ENCODE peak calls at places on chromosome 2, in nine cellular contexts. One of them, this sample, is unnamed.

GRCh38 chr2:182548031-182548950 is 121.5 kb upstream of the PDE1A start:
- DNase-seq in GM23248: peak; percentile 12
- DNase-seq in neural progenitor cell: no peak
- DNase-seq in OCI-LY7: no peak
- DNase-seq in GM23338: peak; percentile 15
- DNase-seq in HCT116: no peak
- DNase-seq in hepatocyte: no peak
- DNase-seq in SK-N-SH: no peak
- DNase-seq in MM.1S: no peak
- DNase-seq in this sample: no peak

GRCh38 chr2:46097714-46098480 is 199.3 kb upstream of the EPAS1 start:
- DNase-seq in GM23248: peak; percentile 97
- DNase-seq in neural progenitor cell: no peak
- DNase-seq in OCI-LY7: no peak
- DNase-seq in GM23338: no peak
- DNase-seq in HCT116: peak; percentile 24
- DNase-seq in hepatocyte: peak; percentile 81
- DNase-seq in SK-N-SH: no peak
- DNase-seq in MM.1S: no peak
- DNase-seq in this sample: peak; percentile 97

GRCh38 chr2:204886713-204887112 is 341.4 kb downstream of the PARD3B start:
- DNase-seq in GM23248: no peak
- DNase-seq in neural progenitor cell: no peak
- DNase-seq in OCI-LY7: no peak
- DNase-seq in GM23338: no peak
- DNase-seq in HCT116: no peak
- DNase-seq in hepatocyte: no peak
- DNase-seq in SK-N-SH: no peak
- DNase-seq in MM.1S: no peak
- DNase-seq in this sample: no peak

GRCh38 chr2:103151046-103151445 is 389.2 kb downstream of the TMEM182 start:
- DNase-seq in GM23248: no peak
- DNase-seq in neural progenitor cell: no peak
- DNase-seq in OCI-LY7: no peak
- DNase-seq in GM23338: no peak
- DNase-seq in HCT116: no peak
- DNase-seq in hepatocyte: no peak
- DNase-seq in SK-N-SH: no peak
- DNase-seq in MM.1S: peak; percentile 32
- DNase-seq in this sample: no peak

GRCh38 chr2:148674063-148675020 is 29.8 kb downstream of the EPC2 start:
- DNase-seq in GM23248: peak; percentile 12
- DNase-seq in neural progenitor cell: peak; percentile 62
- DNase-seq in OCI-LY7: peak; percentile 46
- DNase-seq in GM23338: peak; percentile 88
- DNase-seq in HCT116: peak; percentile 28
- DNase-seq in hepatocyte: peak; percentile 18
- DNase-seq in SK-N-SH: peak; percentile 27
- DNase-seq in MM.1S: peak; percentile 57
- DNase-seq in this sample: peak; percentile 58

GRCh38 chr2:72142743-72143440 is 4.8 kb downstream of the CYP26B1 start:
- DNase-seq in GM23248: peak; percentile 67
- DNase-seq in neural progenitor cell: peak; percentile 85
- DNase-seq in OCI-LY7: no peak
- DNase-seq in GM23338: peak; percentile 73
- DNase-seq in HCT116: no peak
- DNase-seq in hepatocyte: peak; percentile 86
- DNase-seq in SK-N-SH: peak; percentile 61
- DNase-seq in MM.1S: no peak
- DNase-seq in this sample: no peak

GRCh38 chr2:129877795-129878775 is 101.4 kb upstream of the RAB6C start:
- DNase-seq in GM23248: peak; percentile 68
- DNase-seq in neural progenitor cell: no peak
- DNase-seq in OCI-LY7: peak; percentile 11
- DNase-seq in GM23338: peak; percentile 69
- DNase-seq in HCT116: no peak
- DNase-seq in hepatocyte: peak; percentile 22
- DNase-seq in SK-N-SH: no peak
- DNase-seq in MM.1S: peak; percentile 13
- DNase-seq in this sample: no peak

GRCh38 chr2:229419158-229419557 is 148.1 kb upstream of the PID1 start:
- DNase-seq in GM23248: peak; percentile 7
- DNase-seq in neural progenitor cell: no peak
- DNase-seq in OCI-LY7: no peak
- DNase-seq in GM23338: no peak
- DNase-seq in HCT116: no peak
- DNase-seq in hepatocyte: no peak
- DNase-seq in SK-N-SH: peak; percentile 4
- DNase-seq in MM.1S: no peak
- DNase-seq in this sample: no peak

GRCh38 chr2:150486539-150487484 is 655 bp downstream of the RND3 start:
- DNase-seq in GM23248: peak; percentile 69
- DNase-seq in neural progenitor cell: peak; percentile 66
- DNase-seq in OCI-LY7: no peak
- DNase-seq in GM23338: peak; percentile 30
- DNase-seq in HCT116: no peak
- DNase-seq in hepatocyte: peak; percentile 51
- DNase-seq in SK-N-SH: peak; percentile 65
- DNase-seq in MM.1S: peak; percentile 44
- DNase-seq in this sample: peak; percentile 36

GRCh38 chr2:669323-669722 is 7.9 kb downstream of the TMEM18 start:
- DNase-seq in GM23248: peak; percentile 38
- DNase-seq in neural progenitor cell: no peak
- DNase-seq in OCI-LY7: no peak
- DNase-seq in GM23338: no peak
- DNase-seq in HCT116: no peak
- DNase-seq in hepatocyte: no peak
- DNase-seq in SK-N-SH: no peak
- DNase-seq in MM.1S: no peak
- DNase-seq in this sample: peak; percentile 55

GRCh38 chr2:25201265-25201664 is 32.9 kb upstream of the POMC start:
- DNase-seq in GM23248: peak; percentile 35
- DNase-seq in neural progenitor cell: peak; percentile 54
- DNase-seq in OCI-LY7: no peak
- DNase-seq in GM23338: peak; percentile 62
- DNase-seq in HCT116: peak; percentile 16
- DNase-seq in hepatocyte: no peak
- DNase-seq in SK-N-SH: no peak
- DNase-seq in MM.1S: no peak
- DNase-seq in this sample: peak; percentile 25

DNA sequence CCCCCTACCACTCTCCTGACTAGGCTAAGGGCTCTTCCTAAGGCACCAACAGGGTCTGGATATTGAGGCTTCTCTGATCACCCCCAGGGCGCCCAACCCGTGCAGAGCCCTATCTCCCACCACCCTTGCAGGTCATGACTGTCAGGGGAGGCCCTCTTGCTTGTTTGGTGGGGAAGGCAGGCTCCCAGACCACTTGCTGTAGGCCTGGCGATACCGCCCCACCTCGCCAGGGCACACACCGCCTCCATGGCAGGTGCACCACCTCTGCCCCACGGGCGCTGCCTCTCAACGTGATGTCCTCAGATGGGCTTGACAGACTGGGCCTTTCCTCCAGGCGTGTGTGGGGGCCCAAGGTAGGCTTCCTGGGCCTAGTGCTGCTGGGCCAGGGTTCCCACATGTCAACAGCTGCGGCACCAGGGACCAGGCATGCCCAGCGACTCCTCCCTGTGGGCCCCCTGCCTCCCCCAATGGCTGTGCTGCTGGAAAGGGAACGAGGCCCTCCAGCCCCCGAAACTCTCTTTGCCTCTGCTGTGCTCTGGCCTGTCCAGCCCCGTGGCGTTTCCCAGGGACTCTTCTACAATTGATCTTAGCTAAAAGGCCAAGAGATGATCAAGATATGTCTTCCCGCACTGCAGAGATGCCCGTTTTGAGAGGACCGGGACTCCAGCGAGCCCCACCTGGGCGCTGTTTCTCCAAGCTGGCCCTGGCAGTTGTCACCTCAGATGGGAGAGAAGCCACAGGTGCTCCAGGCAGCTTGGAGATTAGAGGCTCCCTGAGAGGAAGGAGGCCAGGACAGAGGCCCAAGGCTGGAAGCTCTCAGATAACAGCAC is 7.5 kb downstream of the NPPC start:
- DNase-seq in GM23248: no peak
- DNase-seq in neural progenitor cell: no peak
- DNase-seq in OCI-LY7: no peak
- DNase-seq in GM23338: no peak
- DNase-seq in HCT116: no peak
- DNase-seq in hepatocyte: no peak
- DNase-seq in SK-N-SH: no peak
- DNase-seq in MM.1S: no peak
- DNase-seq in this sample: no peak
- TF ChIP-seq EZH2phosphoT487 in GM23248: no peak
- TF ChIP-seq EZH2phosphoT487 in neural progenitor cell: no peak
- TF ChIP-seq EZH2phosphoT487 in OCI-LY7: no peak
- TF ChIP-seq EZH2phosphoT487 in GM23338: no peak
- TF ChIP-seq EZH2phosphoT487 in HCT116: no peak
- TF ChIP-seq EZH2phosphoT487 in hepatocyte: no peak
- TF ChIP-seq EZH2phosphoT487 in SK-N-SH: no peak
- TF ChIP-seq EZH2phosphoT487 in MM.1S: no peak
- TF ChIP-seq EZH2phosphoT487 in this sample: no peak

DNA sequence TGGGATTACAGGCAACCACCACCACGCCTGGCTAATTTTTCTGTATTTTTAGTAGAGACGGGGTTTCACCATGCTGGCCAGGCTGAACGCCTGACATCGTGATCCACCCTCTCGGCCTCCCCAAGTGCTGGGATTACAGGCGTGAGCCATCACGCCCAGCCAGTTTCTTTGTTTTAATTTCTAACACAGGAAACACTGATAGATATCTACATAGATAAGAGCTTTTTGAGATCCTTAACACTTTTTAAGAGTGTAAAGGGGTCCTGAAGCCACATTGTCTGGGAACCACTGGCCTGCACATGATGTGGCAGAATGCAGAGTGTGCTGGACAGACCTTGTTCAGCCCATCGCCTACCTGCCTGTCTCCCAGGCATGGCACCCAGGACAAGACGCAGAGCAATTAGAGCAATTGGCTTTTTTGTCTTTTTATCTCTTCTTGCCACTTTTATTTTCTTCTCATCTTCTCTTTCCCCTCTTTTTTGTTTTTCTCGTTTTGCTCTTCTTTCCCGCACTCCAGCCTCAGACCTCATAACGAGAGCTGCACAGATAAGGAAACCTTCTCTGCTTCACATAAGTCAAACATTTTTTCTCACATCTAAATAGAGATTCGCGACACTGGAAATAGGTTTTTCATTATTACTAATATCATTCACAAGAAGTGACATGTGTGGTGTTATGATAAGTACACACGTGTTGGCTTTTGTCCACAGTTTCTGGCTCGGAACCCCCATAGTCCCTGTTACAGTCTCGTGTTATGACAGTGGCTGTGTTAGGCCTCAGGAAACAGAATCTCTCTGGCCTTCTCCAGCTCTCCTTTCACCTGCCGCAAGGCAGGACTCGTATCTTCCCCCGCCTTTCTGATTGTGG is 25.2 kb upstream of the GPR55 start:
- DNase-seq in GM23248: no peak
- DNase-seq in neural progenitor cell: no peak
- DNase-seq in OCI-LY7: no peak
- DNase-seq in GM23338: no peak
- DNase-seq in HCT116: no peak
- DNase-seq in hepatocyte: no peak
- DNase-seq in SK-N-SH: no peak
- DNase-seq in MM.1S: no peak
- DNase-seq in this sample: no peak
- H3K4me3 ChIP-seq in GM23248: no peak overlapping the region
- H3K4me3 ChIP-seq in neural progenitor cell: no peak overlapping the region
- H3K4me3 ChIP-seq in OCI-LY7: no peak overlapping the region
- H3K4me3 ChIP-seq in GM23338: no peak overlapping the region
- H3K4me3 ChIP-seq in HCT116: no peak overlapping the region
- H3K4me3 ChIP-seq in hepatocyte: no peak overlapping the region
- H3K4me3 ChIP-seq in SK-N-SH: no peak overlapping the region
- H3K4me3 ChIP-seq in MM.1S: no peak overlapping the region
- H3K4me3 ChIP-seq in this sample: no peak overlapping the region

GRCh38 chr2:102147935-102148334 is 5.4 kb downstream of the IL1R1 start:
- DNase-seq in GM23248: peak; percentile 68
- DNase-seq in neural progenitor cell: no peak
- DNase-seq in OCI-LY7: no peak
- DNase-seq in GM23338: no peak
- DNase-seq in HCT116: no peak
- DNase-seq in hepatocyte: no peak
- DNase-seq in SK-N-SH: no peak
- DNase-seq in MM.1S: no peak
- DNase-seq in this sample: no peak
- TF ChIP-seq EZH2phosphoT487 in GM23248: no peak
- TF ChIP-seq EZH2phosphoT487 in neural progenitor cell: no peak
- TF ChIP-seq EZH2phosphoT487 in OCI-LY7: no peak
- TF ChIP-seq EZH2phosphoT487 in GM23338: no peak
- TF ChIP-seq EZH2phosphoT487 in HCT116: no peak
- TF ChIP-seq EZH2phosphoT487 in hepatocyte: no peak
- TF ChIP-seq EZH2phosphoT487 in SK-N-SH: no peak
- TF ChIP-seq EZH2phosphoT487 in MM.1S: no peak
- TF ChIP-seq EZH2phosphoT487 in this sample: no peak

DNA sequence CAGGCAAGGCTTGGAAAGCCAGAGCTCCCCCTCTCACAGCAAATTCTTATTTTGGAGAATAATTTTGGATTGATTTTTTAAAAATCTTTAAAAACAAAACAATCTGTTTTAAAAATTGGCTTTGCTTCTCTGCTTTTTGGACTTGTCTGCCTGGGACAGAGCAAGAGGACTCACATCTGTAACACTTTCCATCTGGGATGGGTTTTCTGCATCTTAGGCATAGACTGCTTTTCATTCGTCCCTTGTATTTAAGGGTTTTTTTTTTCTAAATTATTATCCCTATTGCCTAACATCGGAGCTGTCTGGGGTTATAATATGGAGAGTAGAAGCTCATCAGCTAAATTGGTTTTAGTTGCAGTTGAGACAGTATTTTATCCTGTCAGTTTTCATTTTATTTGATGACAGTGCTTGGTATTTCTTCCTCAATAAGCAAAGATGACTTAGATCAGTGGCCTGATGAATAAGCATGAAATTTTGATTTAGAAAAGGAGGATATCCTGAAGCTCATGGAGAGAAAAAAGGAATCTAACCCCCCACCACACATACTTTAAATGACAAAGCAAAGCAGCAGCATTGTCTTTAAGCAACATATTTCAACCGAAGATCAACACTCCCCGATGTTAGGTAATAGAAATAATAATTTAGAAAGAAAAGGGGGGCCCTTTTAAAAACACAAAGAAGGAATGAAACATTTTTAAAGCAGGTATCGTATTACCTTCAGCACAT is 2.2 kb upstream of the FZD7 start:
- DNase-seq in GM23248: peak; percentile 25
- DNase-seq in neural progenitor cell: no peak
- DNase-seq in OCI-LY7: no peak
- DNase-seq in GM23338: no peak
- DNase-seq in HCT116: no peak
- DNase-seq in hepatocyte: no peak
- DNase-seq in SK-N-SH: no peak
- DNase-seq in MM.1S: no peak
- DNase-seq in this sample: no peak
- H3K4me3 ChIP-seq in GM23248: no peak overlapping the region
- H3K4me3 ChIP-seq in neural progenitor cell: peak overlapping the region; percentile 93
- H3K4me3 ChIP-seq in OCI-LY7: no peak overlapping the region
- H3K4me3 ChIP-seq in GM23338: peak overlapping the region; percentile 82
- H3K4me3 ChIP-seq in HCT116: no peak overlapping the region
- H3K4me3 ChIP-seq in hepatocyte: no peak overlapping the region
- H3K4me3 ChIP-seq in SK-N-SH: no peak overlapping the region
- H3K4me3 ChIP-seq in MM.1S: no peak overlapping the region
- H3K4me3 ChIP-seq in this sample: no peak overlapping the region

GRCh38 chr2:12856934-12857660 is 140.4 kb downstream of the TRIB2 start:
- DNase-seq in GM23248: peak; percentile 86
- DNase-seq in neural progenitor cell: no peak
- DNase-seq in OCI-LY7: no peak
- DNase-seq in GM23338: no peak
- DNase-seq in HCT116: no peak
- DNase-seq in hepatocyte: no peak
- DNase-seq in SK-N-SH: no peak
- DNase-seq in MM.1S: peak; percentile 86
- DNase-seq in this sample: peak; percentile 92
- TF ChIP-seq EZH2phosphoT487 in GM23248: no peak
- TF ChIP-seq EZH2phosphoT487 in neural progenitor cell: no peak
- TF ChIP-seq EZH2phosphoT487 in OCI-LY7: no peak
- TF ChIP-seq EZH2phosphoT487 in GM23338: no peak
- TF ChIP-seq EZH2phosphoT487 in HCT116: no peak
- TF ChIP-seq EZH2phosphoT487 in hepatocyte: no peak
- TF ChIP-seq EZH2phosphoT487 in SK-N-SH: no peak
- TF ChIP-seq EZH2phosphoT487 in MM.1S: no peak
- TF ChIP-seq EZH2phosphoT487 in this sample: no peak

This sample was measured in PC-3.